ENCODE peak calls at places on chromosomes 1 and 21, in four cellular contexts. B is SJSA1, E is PC-3, N is heart left ventricle. U is an unnamed sample.

GRCh38 chr1:41618871-41619270 is 134.4 kb upstream of the EDN2 start:
- DNase-seq in N (no peak), E (no peak), B (no peak), U (peak; percentile 60)

GRCh38 chr1:83917961-83918360 is 81.0 kb downstream of the TTLL7 start:
- DNase-seq in E (no peak), B (no peak), N (no peak), U (no peak)

GRCh38 chr1:18814340-18815202 is 44.9 kb downstream of the TAS1R2 start:
- DNase-seq in E (no peak), N (no peak), B (no peak), U (no peak)

GRCh38 chr1:77652179-77652745 is 30.2 kb downstream of the ZZZ3 start:
- DNase-seq in N (no peak), E (no peak), B (no peak), U (no peak)

GRCh38 chr1:171219751-171220385 is 28.4 kb upstream of the FMO1 start:
- DNase-seq in N (no peak), B (peak; percentile 94), E (peak; percentile 34), U (no peak)

GRCh38 chr1:39639333-39640130 is at the start of gene HEYL:
- DNase-seq in N (peak; percentile 91), B (peak; percentile 98), E (no peak), U (no peak)

GRCh38 chr1:113860891-113861290 is 10.6 kb downstream of the PTPN22 start:
- DNase-seq in E (peak; percentile 44), B (peak; percentile 84), N (no peak), U (no peak)

GRCh38 chr21:37204580-37204979 is 62.6 kb downstream of the VPS26C start:
- DNase-seq in E (no peak), B (no peak), N (no peak), U (no peak)

GRCh38 chr1:32903991-32904776 is 3.0 kb upstream of the TMEM54 start:
- DNase-seq in B (no peak), N (no peak), E (no peak), U (no peak)

GRCh38 chr21:17451364-17451869 is 61.4 kb upstream of the CXADR start:
- DNase-seq in B (no peak), N (no peak), E (peak; percentile 45), U (no peak)

GRCh38 chr1:115879977-115880376 is 39.1 kb upstream of the NHLH2 start:
- DNase-seq in E (no peak), N (no peak), B (no peak), U (no peak)

GRCh38 chr1:176996455-176997090 is 167.9 kb downstream of the ASTN1 start:
- DNase-seq in E (no peak), B (no peak), N (no peak), U (peak; percentile 90)

GRCh38 chr1:91555821-91556531 is 55.3 kb downstream of the CDC7 start:
- DNase-seq in B (peak; percentile 22), E (peak; percentile 58), N (no peak), U (peak; percentile 68)

GRCh38 chr1:203276408-203276807 is 28.9 kb upstream of the BTG2 start:
- DNase-seq in E (no peak), N (no peak), B (no peak), U (no peak)

GRCh38 chr1:203507227-203507626 is 13.3 kb downstream of the OPTC start:
- DNase-seq in N (no peak), B (no peak), E (no peak), U (no peak)

GRCh38 chr21:45108034-45108790 is 33.8 kb downstream of the ADARB1 start:
- DNase-seq in N (no peak), B (no peak), E (no peak), U (no peak)

GRCh38 chr1:237186733-237187132 is 144.7 kb downstream of the RYR2 start:
- DNase-seq in N (no peak), B (no peak), E (no peak), U (no peak)

GRCh38 chr1:31772669-31773248 is 8.6 kb upstream of the ADGRB2 start:
- DNase-seq in E (no peak), B (no peak), N (no peak), U (no peak)

GRCh38 chr1:177600936-177601335 is 368.9 kb downstream of the SEC16B start:
- DNase-seq in B (no peak), N (no peak), E (no peak), U (peak; percentile 66)

GRCh38 chr1:184424171-184424570 is 37.3 kb downstream of the C1orf21 start:
- DNase-seq in E (no peak), B (no peak), N (no peak), U (no peak)

GRCh38 chr1:46793126-46793525 is 5.7 kb upstream of the CYP4B1 start:
- DNase-seq in B (no peak), E (no peak), N (no peak), U (peak; percentile 80)

GRCh38 chr1:113905435-113905861 is 322 bp downstream of the DCLRE1B start:
- DNase-seq in N (peak; percentile 62), B (no peak), E (peak; percentile 25), U (no peak)

GRCh38 chr1:30718636-30719405 is 4.6 kb downstream of the MATN1 start:
- DNase-seq in N (peak; percentile 90), E (no peak), B (peak; percentile 91), U (peak; percentile 96)

GRCh38 chr1:209490013-209490412 is 93.5 kb upstream of the CAMK1G start:
- DNase-seq in E (peak; percentile 82), B (no peak), N (no peak), U (no peak)

GRCh38 chr1:41038110-41038509 is 16.6 kb upstream of the SLFNL1 start:
- DNase-seq in B (no peak), N (no peak), E (no peak), U (no peak)

GRCh38 chr1:31805318-31805717 is 10.5 kb downstream of the SPOCD1 start:
- DNase-seq in B (no peak), E (no peak), N (no peak), U (no peak)

GRCh38 chr1:169309178-169310166 is 58.1 kb downstream of the NME7 start:
- DNase-seq in B (no peak), N (no peak), E (no peak), U (no peak)

GRCh38 chr21:35616090-35616489 is 444.2 kb downstream of the SETD4 start:
- DNase-seq in E (peak; percentile 49), B (peak; percentile 28), N (no peak), U (no peak)

GRCh38 chr21:36246080-36246631 is 73.8 kb upstream of the MORC3 start:
- DNase-seq in N (no peak), E (no peak), B (no peak), U (no peak)

GRCh38 chr1:151372411-151372934 is at the start of gene SELENBP1:
- DNase-seq in N (peak; percentile 79), B (peak; percentile 76), E (peak; percentile 85), U (no peak)

GRCh38 chr1:110588486-110588885 is 17.7 kb downstream of the KCNA2 start:
- DNase-seq in N (no peak), E (no peak), B (no peak), U (no peak)

GRCh38 chr1:100930494-100930893 is 34.6 kb downstream of the SLC30A7 start:
- DNase-seq in E (no peak), B (no peak), N (no peak), U (no peak)

GRCh38 chr1:83626603-83627002 is 372.3 kb downstream of the TTLL7 start:
- DNase-seq in B (no peak), E (no peak), N (no peak), U (no peak)

GRCh38 chr1:221497051-221497450 is 244.8 kb downstream of the DUSP10 start:
- DNase-seq in N (no peak), B (no peak), E (no peak), U (no peak)

GRCh38 chr1:15452216-15452615 is 4.3 kb upstream of the CELA2A start:
- DNase-seq in E (peak; percentile 11), N (peak; percentile 7), B (no peak), U (no peak)

GRCh38 chr1:15455522-15455921 is 1.0 kb upstream of the CELA2A start:
- DNase-seq in B (no peak), N (no peak), E (no peak), U (no peak)

GRCh38 chr1:15453773-15454172 is 2.8 kb upstream of the CELA2A start:
- DNase-seq in B (peak; percentile 28), N (peak; percentile 41), E (no peak), U (no peak)

GRCh38 chr1:15452866-15453571 is 3.5 kb upstream of the CELA2A start:
- DNase-seq in N (peak; percentile 22), B (no peak), E (no peak), U (no peak)

GRCh38 chr1:15454256-15454655 is 2.3 kb upstream of the CELA2A start:
- DNase-seq in B (peak; percentile 67), N (no peak), E (peak; percentile 77), U (no peak)
- H3K4me1 ChIP-seq in B (peaks cover 18% of the 10 kb centered on the region), N (no peaks in the 10 kb centered on the region), E (peaks cover 11% of the 10 kb centered on the region), U (peaks cover 5% of the 10 kb centered on the region)

DNA sequence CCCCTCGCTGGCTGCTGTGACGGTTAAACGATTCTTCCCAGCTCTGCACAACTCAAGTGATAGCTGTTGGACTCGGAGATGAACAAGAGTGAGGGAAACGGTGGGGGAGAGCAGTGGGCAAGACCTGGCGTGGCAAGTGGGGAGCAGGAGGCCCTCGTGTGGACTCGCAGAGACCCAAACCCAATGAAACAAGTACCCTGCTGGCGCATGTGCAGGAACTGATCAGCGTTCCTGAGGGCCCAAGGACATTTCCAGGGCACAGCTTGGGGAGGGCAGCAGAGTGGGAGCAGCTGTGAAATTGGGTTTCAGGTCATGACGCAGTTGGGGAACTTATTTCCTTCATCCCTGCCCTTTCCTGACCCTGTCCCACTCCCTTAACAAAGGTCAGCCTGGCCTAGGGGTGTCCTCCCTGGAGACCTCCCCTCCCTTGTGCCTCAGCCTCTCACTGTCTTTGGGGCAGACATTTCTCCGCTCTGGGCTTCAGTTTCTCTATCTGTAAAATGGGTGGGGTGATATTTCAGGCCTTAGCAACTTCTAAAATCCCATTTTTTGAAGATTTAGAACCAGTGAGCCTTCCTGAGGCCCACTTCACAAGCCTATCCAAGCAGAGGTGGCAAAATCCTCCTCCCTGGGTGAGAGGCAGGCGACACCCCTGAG is 27.9 kb upstream of the ECE1 start:
- DNase-seq in B (no peak), N (no peak), E (no peak), U (no peak)
- H3K4me1 ChIP-seq in B (peaks cover 52% of the 10 kb centered on the region), N (peaks cover 71% of the 10 kb centered on the region), E (peaks cover 9% of the 10 kb centered on the region), U (peaks cover 94% of the 10 kb centered on the region)

DNA sequence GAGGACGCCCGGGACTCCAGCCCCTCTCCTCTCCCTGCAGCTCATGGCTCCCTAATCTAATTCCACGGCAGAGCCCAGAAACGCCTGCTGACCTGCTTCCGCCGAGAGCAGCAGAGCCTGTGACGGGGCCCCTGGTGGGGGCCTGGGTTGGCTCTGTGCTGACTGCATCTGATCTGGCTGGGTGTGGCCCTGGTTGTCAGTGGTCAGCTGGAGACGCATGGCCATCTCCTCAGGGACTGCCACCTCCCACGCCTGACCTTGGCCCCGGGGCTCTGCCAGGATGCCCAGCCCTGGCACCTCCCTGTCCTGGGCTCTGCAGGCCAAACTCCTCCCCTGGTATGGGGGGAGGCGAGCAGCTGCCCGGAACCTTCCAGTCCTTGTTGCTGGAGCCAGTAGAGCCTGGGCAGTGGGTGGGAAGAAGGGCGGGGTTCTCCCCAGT is 1.1 kb upstream of the PLCH2 start:
- DNase-seq in E (no peak), B (no peak), N (no peak), U (no peak)
- H3K4me1 ChIP-seq in E (no peaks in the 10 kb centered on the region), B (peaks cover 11% of the 10 kb centered on the region), N (no peaks in the 10 kb centered on the region), U (no peaks in the 10 kb centered on the region)

DNA sequence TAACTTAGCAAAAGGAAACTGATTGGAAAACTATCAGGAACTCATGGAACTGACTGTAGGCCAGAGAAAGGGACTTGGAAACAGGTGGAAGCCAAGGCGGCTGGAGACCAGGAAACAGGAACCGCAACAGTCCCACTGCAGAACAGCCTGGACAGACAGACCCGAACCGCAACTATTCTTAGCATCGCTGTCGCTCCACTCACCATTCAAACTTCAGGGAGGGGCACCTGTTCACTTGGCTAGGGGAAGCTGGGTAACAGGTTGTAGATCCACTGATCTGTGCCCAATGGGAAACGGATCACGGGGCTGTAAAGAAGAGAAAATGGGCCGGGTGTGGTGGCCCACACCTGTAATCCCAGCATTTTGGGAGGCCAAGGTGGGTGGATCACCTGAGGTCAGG is 61.9 kb downstream of the CLSTN1 start:
- DNase-seq in B (no peak), E (no peak), N (no peak), U (no peak)
- H3K4me1 ChIP-seq in B (peaks cover 19% of the 10 kb centered on the region), E (peaks cover 23% of the 10 kb centered on the region), N (peaks cover 13% of the 10 kb centered on the region), U (peaks cover 3% of the 10 kb centered on the region)